ENCODE peak calls at places on chromosomes 1 and 21, in four cellular contexts. P, T, H and C are unnamed samples.

GRCh38 chr1:44500181-44501021 is 95.3 kb downstream of the RNF220 start:
- DNase-seq in H (no peak), T (no peak), P (no peak), C (peak)

GRCh38 chr21:40950970-40951369 is 104.0 kb upstream of the DSCAM start:
- DNase-seq in H (no peak), P (no peak), T (no peak), C (no peak)

GRCh38 chr1:93546162-93546863 is 98.4 kb downstream of the FNBP1L start:
- DNase-seq in T (no peak), P (no peak), H (no peak), C (no peak)

GRCh38 chr1:174968750-174969244 is 30.9 kb upstream of the CACYBP start:
- DNase-seq in H (no peak), T (peak), P (no peak), C (no peak)

GRCh38 chr1:166083887-166084286 is 82.9 kb downstream of the FAM78B start:
- DNase-seq in H (no peak), P (no peak), T (no peak), C (no peak)

GRCh38 chr1:212607924-212608208 is 695 bp upstream of the ATF3 start:
- DNase-seq in T (no peak), P (no peak), H (no peak), C (no peak)

GRCh38 chr1:233945573-233945972 is 41.1 kb downstream of the SLC35F3 start:
- DNase-seq in P (no peak), H (no peak), T (peak), C (no peak)

GRCh38 chr1:171595324-171595723 is 26.7 kb upstream of the MYOCOS start:
- DNase-seq in P (no peak), H (no peak), T (no peak), C (no peak)